ENCODE peak calls at places on chromosomes 4 and X, in six cellular contexts. N is gastrocnemius medialis, W is GM03348, I is nucleus accumbens, E is stromal cell of bone marrow, T is fibroblast of pulmonary artery. G is an unnamed sample.

GRCh38 chr4:170491981-170492380 is 402.2 kb upstream of the AADAT start:
- DNase-seq in N (no peak), W (no peak), I (no peak), E (no peak), T (no peak), G (no peak)

GRCh38 chr4:95549246-95550138 is 719 bp upstream of the UNC5C start:
- DNase-seq in N (no peak), W (peak; percentile 33), I (peak; percentile 78), E (no peak), T (peak; percentile 58), G (peak; percentile 81)

GRCh38 chr4:173152104-173152503 is 16.5 kb upstream of the GALNT7 start:
- DNase-seq in N (no peak), W (no peak), I (no peak), E (no peak), T (no peak), G (no peak)

GRCh38 chrX:7972586-7972985 is 45.4 kb upstream of the PNPLA4 start:
- DNase-seq in N (no peak), W (no peak), I (no peak), E (no peak), T (no peak), G (no peak)

GRCh38 chrX:49838374-49838773 is 9.3 kb downstream of the PAGE4 start:
- DNase-seq in N (no peak), W (peak; percentile 24), I (no peak), E (no peak), T (peak; percentile 27), G (no peak)

GRCh38 chr4:67632492-67632891 is 68.5 kb downstream of the UBA6 start:
- DNase-seq in N (no peak), W (no peak), I (no peak), E (no peak), T (no peak), G (no peak)

GRCh38 chr4:95729596-95729995 is 110.3 kb upstream of the PDHA2 start:
- DNase-seq in N (no peak), W (no peak), I (no peak), E (no peak), T (no peak), G (no peak)

GRCh38 chr4:17436750-17437090 is 75.2 kb downstream of the QDPR start:
- DNase-seq in N (no peak), W (no peak), I (no peak), E (no peak), T (no peak), G (no peak)

GRCh38 chr4:137655286-137655685 is 123.0 kb upstream of the PCDH18 start:
- DNase-seq in N (no peak), W (no peak), I (no peak), E (no peak), T (no peak), G (no peak)

GRCh38 chrX:150465856-150466775 is 102.3 kb upstream of the MTM1 start:
- DNase-seq in N (peak; percentile 20), W (no peak), I (no peak), E (no peak), T (no peak), G (no peak)

GRCh38 chrX:88072339-88073030 is 554.9 kb downstream of the KLHL4 start:
- DNase-seq in N (no peak), W (no peak), I (no peak), E (no peak), T (no peak), G (no peak)

GRCh38 chrX:107562482-107562881 is 65.8 kb upstream of the PRPS1 start:
- DNase-seq in N (no peak), W (peak; percentile 72), I (no peak), E (peak; percentile 39), T (peak; percentile 61), G (no peak)

GRCh38 chr4:25088342-25088952 is 57.7 kb upstream of the LGI2 start:
- DNase-seq in N (no peak), W (peak; percentile 58), I (no peak), E (no peak), T (no peak), G (no peak)

GRCh38 chr4:172688536-172688935 is 480.1 kb upstream of the GALNT7 start:
- DNase-seq in N (no peak), W (no peak), I (no peak), E (no peak), T (no peak), G (no peak)

GRCh38 chrX:1420371-1420770 is 28.5 kb upstream of the SLC25A6 start:
- DNase-seq in N (no peak), W (no peak), I (no peak), E (no peak), T (no peak), G (no peak)

GRCh38 chr4:52869196-52869595 is 7.1 kb downstream of the RASL11B start:
- DNase-seq in N (no peak), W (peak; percentile 73), I (peak; percentile 49), E (no peak), T (peak; percentile 45), G (peak; percentile 85)